ENCODE peak calls at places on chromosomes 2 and 18, in six cellular contexts. One of them, this sample, is unnamed.

GRCh38 chr2:144513388-144514100 is 6.4 kb downstream of the ZEB2 start:
- DNase-seq in AG09309: no peak
- DNase-seq in astrocyte of the spinal cord: peak; percentile 81
- DNase-seq in lower leg skin: peak; percentile 88
- DNase-seq in keratinocyte: no peak
- DNase-seq in thoracic aorta: no peak
- DNase-seq in this sample: peak; percentile 78

GRCh38 chr2:128664499-128664971 is 345.9 kb upstream of the HS6ST1 start:
- DNase-seq in AG09309: no peak
- DNase-seq in thoracic aorta: no peak
- DNase-seq in astrocyte of the spinal cord: peak; percentile 14
- DNase-seq in lower leg skin: peak; percentile 26
- DNase-seq in keratinocyte: no peak
- DNase-seq in this sample: no peak

GRCh38 chr2:233440314-233440713 is 86.0 kb downstream of the DGKD start:
- DNase-seq in thoracic aorta: no peak
- DNase-seq in lower leg skin: no peak
- DNase-seq in keratinocyte: no peak
- DNase-seq in astrocyte of the spinal cord: no peak
- DNase-seq in AG09309: no peak
- DNase-seq in this sample: no peak

GRCh38 chr2:103138123-103138886 is 376.5 kb downstream of the TMEM182 start:
- DNase-seq in AG09309: no peak
- DNase-seq in thoracic aorta: no peak
- DNase-seq in astrocyte of the spinal cord: no peak
- DNase-seq in lower leg skin: no peak
- DNase-seq in keratinocyte: no peak
- DNase-seq in this sample: no peak

GRCh38 chr2:175630319-175631246 is 371.5 kb downstream of the LNPK start:
- DNase-seq in astrocyte of the spinal cord: no peak
- DNase-seq in lower leg skin: no peak
- DNase-seq in keratinocyte: no peak
- DNase-seq in AG09309: no peak
- DNase-seq in thoracic aorta: no peak
- DNase-seq in this sample: peak; percentile 10

GRCh38 chr18:3624818-3625716 is 175.1 kb downstream of the TGIF1 start:
- DNase-seq in lower leg skin: no peak
- DNase-seq in thoracic aorta: no peak
- DNase-seq in astrocyte of the spinal cord: peak; percentile 96
- DNase-seq in AG09309: peak; percentile 89
- DNase-seq in keratinocyte: peak; percentile 77
- DNase-seq in this sample: peak; percentile 97

GRCh38 chr2:55875434-55876135 is 48.0 kb downstream of the EFEMP1 start:
- DNase-seq in AG09309: no peak
- DNase-seq in astrocyte of the spinal cord: peak; percentile 55
- DNase-seq in keratinocyte: no peak
- DNase-seq in thoracic aorta: no peak
- DNase-seq in lower leg skin: no peak
- DNase-seq in this sample: peak; percentile 54

GRCh38 chr2:137117385-137117784 is 352.0 kb downstream of the THSD7B start:
- DNase-seq in lower leg skin: no peak
- DNase-seq in thoracic aorta: no peak
- DNase-seq in AG09309: no peak
- DNase-seq in keratinocyte: no peak
- DNase-seq in astrocyte of the spinal cord: peak; percentile 24
- DNase-seq in this sample: no peak

GRCh38 chr2:144454466-144455287 is 65.2 kb downstream of the ZEB2 start:
- DNase-seq in keratinocyte: no peak
- DNase-seq in lower leg skin: no peak
- DNase-seq in thoracic aorta: no peak
- DNase-seq in AG09309: no peak
- DNase-seq in astrocyte of the spinal cord: no peak
- DNase-seq in this sample: peak; percentile 34

GRCh38 chr2:38496927-38497669 is 105.6 kb downstream of the HNRNPLL start:
- DNase-seq in keratinocyte: no peak
- DNase-seq in astrocyte of the spinal cord: no peak
- DNase-seq in thoracic aorta: peak; percentile 46
- DNase-seq in lower leg skin: peak; percentile 93
- DNase-seq in AG09309: no peak
- DNase-seq in this sample: peak; percentile 11

GRCh38 chr18:13446024-13446423 is 227.5 kb downstream of the LDLRAD4 start:
- DNase-seq in lower leg skin: peak; percentile 62
- DNase-seq in thoracic aorta: no peak
- DNase-seq in AG09309: no peak
- DNase-seq in astrocyte of the spinal cord: no peak
- DNase-seq in keratinocyte: no peak
- DNase-seq in this sample: no peak

GRCh38 chr2:85766214-85766613 is 12.4 kb downstream of the ATOH8 start:
- DNase-seq in keratinocyte: no peak
- DNase-seq in astrocyte of the spinal cord: no peak
- DNase-seq in AG09309: no peak
- DNase-seq in lower leg skin: no peak
- DNase-seq in thoracic aorta: no peak
- DNase-seq in this sample: no peak

GRCh38 chr18:55435592-55435991 is 152.4 kb downstream of the TCF4 start:
- DNase-seq in keratinocyte: no peak
- DNase-seq in thoracic aorta: no peak
- DNase-seq in lower leg skin: no peak
- DNase-seq in astrocyte of the spinal cord: peak; percentile 25
- DNase-seq in AG09309: no peak
- DNase-seq in this sample: no peak

GRCh38 chr2:236731767-236732580 is 162.3 kb downstream of the ACKR3 start:
- DNase-seq in AG09309: peak; percentile 31
- DNase-seq in lower leg skin: peak; percentile 95
- DNase-seq in keratinocyte: no peak
- DNase-seq in astrocyte of the spinal cord: peak; percentile 53
- DNase-seq in thoracic aorta: no peak
- DNase-seq in this sample: peak; percentile 90

DNA sequence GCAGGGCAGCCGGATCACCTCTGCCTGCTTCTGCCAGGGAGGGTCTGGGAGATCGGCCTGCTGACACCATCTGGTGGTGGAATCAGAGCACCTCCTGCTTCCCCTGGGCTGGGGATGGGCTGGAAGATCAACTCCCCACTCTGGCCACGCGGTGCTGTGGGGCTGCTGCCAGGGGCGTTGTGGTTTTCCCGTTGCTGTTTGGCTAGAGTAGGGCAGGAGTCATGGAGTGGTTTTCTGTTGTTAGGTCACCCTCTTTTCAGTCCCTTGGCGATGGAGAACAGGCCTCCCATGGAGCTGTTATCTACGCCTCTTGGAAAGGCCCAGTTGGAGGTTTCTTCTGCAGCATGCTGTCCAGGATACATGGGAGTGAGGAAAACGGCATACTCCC is 15.2 kb downstream of the BCL2L11 start:
- DNase-seq in astrocyte of the spinal cord: peak; percentile 90
- DNase-seq in thoracic aorta: no peak
- DNase-seq in lower leg skin: peak; percentile 82
- DNase-seq in AG09309: peak; percentile 11
- DNase-seq in keratinocyte: no peak
- DNase-seq in this sample: peak; percentile 89
- TF ChIP-seq CTCF in astrocyte of the spinal cord: peak; percentile 61
- TF ChIP-seq CTCF in thoracic aorta: no peak
- TF ChIP-seq CTCF in lower leg skin: no peak
- TF ChIP-seq CTCF in AG09309: peak; percentile 44
- TF ChIP-seq CTCF in keratinocyte: no peak
- TF ChIP-seq CTCF in this sample: peak; percentile 50

DNA sequence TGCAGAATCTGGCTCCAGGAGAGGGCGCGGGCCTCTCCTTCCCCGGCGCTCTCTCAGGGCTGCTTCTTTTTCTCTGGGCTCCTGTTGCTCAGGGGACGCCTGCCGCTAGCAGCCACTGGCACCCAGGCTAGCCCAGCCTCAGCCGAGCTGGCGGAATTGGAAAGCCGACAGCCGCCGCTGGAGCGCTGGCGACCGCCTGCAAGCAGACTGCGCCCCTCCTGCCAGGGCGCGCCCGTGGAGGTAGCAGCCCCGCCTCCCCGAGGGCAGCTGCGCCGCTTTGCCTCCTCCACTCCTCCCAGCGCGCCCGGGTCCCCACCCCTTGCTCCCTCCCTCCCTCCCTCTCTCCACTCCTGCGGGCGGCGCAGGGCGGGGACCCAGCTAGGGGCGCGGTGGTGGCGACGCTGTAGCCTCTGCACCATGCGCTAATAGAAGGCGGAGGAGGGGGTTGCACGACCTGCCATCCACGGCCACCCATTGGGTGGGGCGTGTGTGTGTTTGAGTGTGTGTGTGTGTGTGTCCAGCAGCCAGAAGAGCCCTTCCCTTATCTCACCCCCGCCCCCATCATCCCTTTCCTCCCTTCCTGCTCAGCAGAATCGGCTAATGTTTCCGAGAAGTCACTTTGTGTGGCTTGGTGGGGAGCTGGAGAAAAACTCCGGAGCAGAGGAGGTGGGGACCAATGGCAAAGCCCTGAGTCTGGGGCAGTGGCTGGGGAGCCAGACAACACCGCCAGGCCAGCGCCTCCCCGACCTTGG is at the start of gene SCN9A:
- DNase-seq in thoracic aorta: peak; percentile 2
- DNase-seq in lower leg skin: peak; percentile 92
- DNase-seq in astrocyte of the spinal cord: peak; percentile 83
- DNase-seq in AG09309: no peak
- DNase-seq in keratinocyte: no peak
- DNase-seq in this sample: peak; percentile 58
- H3K4me3 ChIP-seq in thoracic aorta: peak within 1 kb of the TSS; percentile 83
- H3K4me3 ChIP-seq in lower leg skin: peak within 1 kb of the TSS; percentile 33
- H3K4me3 ChIP-seq in astrocyte of the spinal cord: peak within 1 kb of the TSS; percentile 72
- H3K4me3 ChIP-seq in AG09309: peak within 1 kb of the TSS; percentile 73
- H3K4me3 ChIP-seq in keratinocyte: peak within 1 kb of the TSS; percentile 59
- H3K4me3 ChIP-seq in this sample: peak within 1 kb of the TSS; percentile 79

DNA sequence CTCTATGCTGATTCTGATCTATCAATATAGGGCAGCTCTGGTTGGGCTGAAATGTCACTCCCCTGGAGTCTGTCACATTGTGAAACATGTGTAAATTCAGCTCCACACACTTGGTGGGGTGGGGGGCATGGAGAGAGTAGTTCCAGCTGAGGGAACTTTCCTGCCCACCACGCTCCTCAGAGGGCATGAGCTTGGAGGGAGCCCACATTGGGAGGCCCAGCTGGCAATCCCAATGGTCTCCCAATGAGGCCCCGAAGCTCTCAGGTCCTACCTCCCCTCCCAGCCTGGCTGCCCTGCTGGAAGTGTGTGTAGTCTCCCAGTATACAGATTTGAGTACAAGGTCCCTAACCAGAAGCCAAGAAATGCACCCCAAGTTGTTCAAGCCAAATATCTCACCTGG is 31.5 kb downstream of the GYPC start:
- DNase-seq in thoracic aorta: no peak
- DNase-seq in astrocyte of the spinal cord: no peak
- DNase-seq in keratinocyte: no peak
- DNase-seq in lower leg skin: no peak
- DNase-seq in AG09309: no peak
- DNase-seq in this sample: no peak
- TF ChIP-seq CTCF in thoracic aorta: no peak
- TF ChIP-seq CTCF in astrocyte of the spinal cord: no peak
- TF ChIP-seq CTCF in keratinocyte: no peak
- TF ChIP-seq CTCF in lower leg skin: no peak
- TF ChIP-seq CTCF in AG09309: no peak
- TF ChIP-seq CTCF in this sample: no peak

GRCh38 chr18:50369672-50370071 is 5.2 kb upstream of the SKA1 start:
- DNase-seq in keratinocyte: no peak
- DNase-seq in lower leg skin: no peak
- DNase-seq in thoracic aorta: no peak
- DNase-seq in astrocyte of the spinal cord: no peak
- DNase-seq in AG09309: no peak
- DNase-seq in this sample: no peak

GRCh38 chr18:50374753-50375391 is at the start of gene SKA1:
- DNase-seq in lower leg skin: peak; percentile 97
- DNase-seq in AG09309: peak; percentile 50
- DNase-seq in astrocyte of the spinal cord: peak; percentile 94
- DNase-seq in keratinocyte: peak; percentile 49
- DNase-seq in thoracic aorta: peak; percentile 57
- DNase-seq in this sample: peak; percentile 90

GRCh38 chr18:50373531-50373930 is 1.3 kb upstream of the SKA1 start:
- DNase-seq in astrocyte of the spinal cord: no peak
- DNase-seq in AG09309: no peak
- DNase-seq in lower leg skin: no peak
- DNase-seq in thoracic aorta: no peak
- DNase-seq in keratinocyte: no peak
- DNase-seq in this sample: no peak

GRCh38 chr18:50374170-50374752 is 585 bp upstream of the SKA1 start:
- DNase-seq in astrocyte of the spinal cord: no peak
- DNase-seq in lower leg skin: no peak
- DNase-seq in keratinocyte: no peak
- DNase-seq in AG09309: no peak
- DNase-seq in thoracic aorta: no peak
- DNase-seq in this sample: no peak

DNA sequence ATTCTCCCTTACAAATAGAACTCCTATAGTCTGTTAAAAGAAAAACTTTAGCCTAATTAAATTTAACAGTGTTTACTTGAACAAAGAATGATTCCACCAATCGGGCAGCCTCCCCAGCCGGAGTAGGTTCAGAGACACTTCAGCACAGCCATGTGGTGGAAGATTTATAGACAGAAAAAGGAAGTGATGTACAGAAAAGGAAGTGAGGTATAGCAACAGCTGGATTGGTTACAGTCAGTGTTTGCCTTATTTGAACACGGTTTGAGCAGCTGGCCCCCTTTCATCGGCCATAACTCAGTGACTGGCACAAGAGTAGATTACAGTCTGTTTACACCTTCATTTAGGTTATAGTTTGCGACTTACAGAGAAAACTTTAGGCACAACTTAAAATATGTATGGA is 2.1 kb upstream of the SKA1 start:
- DNase-seq in AG09309: no peak
- DNase-seq in astrocyte of the spinal cord: no peak
- DNase-seq in keratinocyte: no peak
- DNase-seq in lower leg skin: no peak
- DNase-seq in thoracic aorta: no peak
- DNase-seq in this sample: no peak
- H3K4me3 ChIP-seq in AG09309: no peak overlapping the region
- H3K4me3 ChIP-seq in astrocyte of the spinal cord: no peak overlapping the region
- H3K4me3 ChIP-seq in keratinocyte: no peak overlapping the region
- H3K4me3 ChIP-seq in lower leg skin: no peak overlapping the region
- H3K4me3 ChIP-seq in thoracic aorta: no peak overlapping the region
- H3K4me3 ChIP-seq in this sample: no peak overlapping the region